ENCODE peak calls at places on chromosomes 2 and 18, in four cellular contexts. J is H1, Z is HepG2, R is GM12878. L is an unnamed sample.

GRCh38 chr18:11500153-11501122 is 109.0 kb upstream of the SLC35G4 start:
- DNase-seq in J (no peak), Z (peak; percentile 98), R (peak; percentile 56), L (peak; percentile 20)

GRCh38 chr2:102425441-102426132 is 2.6 kb downstream of the IL18RAP start:
- DNase-seq in R (no peak), Z (no peak), J (no peak), L (no peak)

GRCh38 chr2:1625281-1626001 is 118.9 kb downstream of the PXDN start:
- DNase-seq in J (peak; percentile 81), Z (no peak), R (no peak), L (peak; percentile 36)

GRCh38 chr2:119531292-119531691 is 7.0 kb upstream of the SCTR start:
- DNase-seq in R (no peak), Z (peak; percentile 47), J (no peak), L (no peak)

GRCh38 chr18:76416935-76417334 is 78.1 kb downstream of the ZNF516 start:
- DNase-seq in Z (no peak), J (peak; percentile 31), R (no peak), L (no peak)

GRCh38 chr2:139600166-139600565 is 820.0 kb upstream of the NXPH2 start:
- DNase-seq in J (no peak), Z (no peak), R (no peak), L (no peak)

GRCh38 chr18:66533693-66534092 is 70.2 kb downstream of the CDH19 start:
- DNase-seq in Z (no peak), R (no peak), J (no peak), L (no peak)

GRCh38 chr2:84781942-84782716 is 98.8 kb downstream of the TRABD2A start:
- DNase-seq in R (no peak), J (no peak), Z (no peak), L (no peak)

GRCh38 chr2:24749069-24749691 is 44.0 kb downstream of the PTRHD1 start:
- DNase-seq in Z (no peak), R (no peak), J (no peak), L (no peak)

GRCh38 chr18:6109743-6110142 is 214.4 kb upstream of the TMEM200C start:
- DNase-seq in R (no peak), Z (no peak), J (no peak), L (no peak)

GRCh38 chr18:55781481-55781957 is 193.5 kb upstream of the TCF4 start:
- DNase-seq in J (peak; percentile 64), Z (no peak), R (no peak), L (peak; percentile 38)

GRCh38 chr2:230758566-230759480 is 46.2 kb downstream of the CAB39 start:
- DNase-seq in R (no peak), J (no peak), Z (no peak), L (no peak)

GRCh38 chr18:43034683-43035500 is 80.6 kb downstream of the RIT2 start:
- DNase-seq in R (no peak), J (no peak), Z (no peak), L (peak; percentile 6)

GRCh38 chr2:149733936-149734685 is 146.5 kb upstream of the MMADHC start:
- DNase-seq in J (no peak), R (no peak), Z (no peak), L (no peak)

GRCh38 chr18:77042583-77042982 is 90.0 kb downstream of the MBP start:
- DNase-seq in Z (no peak), J (no peak), R (no peak), L (no peak)

GRCh38 chr2:205989291-205990071 is 96.5 kb downstream of the INO80D start:
- DNase-seq in Z (peak; percentile 48), R (no peak), J (peak; percentile 43), L (no peak)

GRCh38 chr2:119126650-119127049 is 31.9 kb downstream of the C1QL2 start:
- DNase-seq in Z (peak; percentile 26), R (no peak), J (peak; percentile 90), L (peak; percentile 82)

GRCh38 chr2:209321076-209321475 is 102.8 kb upstream of the MAP2 start:
- DNase-seq in J (no peak), R (no peak), Z (no peak), L (no peak)

GRCh38 chr18:79575891-79576685 is 103.5 kb upstream of the CTDP1 start:
- DNase-seq in J (peak; percentile 49), R (no peak), Z (no peak), L (no peak)

GRCh38 chr2:216918088-216918680 is 58.3 kb upstream of the TNP1 start:
- DNase-seq in R (no peak), Z (no peak), J (no peak), L (no peak)

GRCh38 chr2:86518498-86518897 is 44.7 kb downstream of the CHMP3 start:
- DNase-seq in J (no peak), Z (peak; percentile 39), R (no peak), L (no peak)

GRCh38 chr18:12279781-12280531 is 25.8 kb downstream of the CIDEA start:
- DNase-seq in J (no peak), R (no peak), Z (no peak), L (no peak)

GRCh38 chr2:13193900-13194299 is 477.2 kb downstream of the TRIB2 start:
- DNase-seq in J (no peak), Z (peak; percentile 14), R (peak; percentile 31), L (peak; percentile 16)

GRCh38 chr2:171895781-171896180 is 1.7 kb upstream of the SLC25A12 start:
- DNase-seq in R (no peak), J (no peak), Z (no peak), L (no peak)

GRCh38 chr2:238202326-238203103 is 980 bp downstream of the ILKAP start:
- DNase-seq in Z (no peak), R (no peak), J (no peak), L (no peak)

GRCh38 chr18:67794512-67794911 is 278.0 kb upstream of the DSEL start:
- DNase-seq in Z (no peak), R (no peak), J (no peak), L (no peak)

GRCh38 chr2:237739101-237739500 is 59.5 kb upstream of the RBM44 start:
- DNase-seq in J (no peak), Z (no peak), R (no peak), L (no peak)

GRCh38 chr2:62814132-62814531 is 108.6 kb downstream of the EHBP1 start:
- DNase-seq in J (no peak), Z (no peak), R (no peak), L (no peak)

GRCh38 chr18:63253018-63253417 is 66.6 kb downstream of the BCL2 start:
- DNase-seq in R (no peak), Z (no peak), J (no peak), L (no peak)

GRCh38 chr18:62790836-62791772 is 75.8 kb downstream of the PHLPP1 start:
- DNase-seq in R (no peak), J (no peak), Z (no peak), L (no peak)

GRCh38 chr2:5725794-5726463 is 33.7 kb downstream of the SOX11 start:
- DNase-seq in J (peak; percentile 85), R (no peak), Z (no peak), L (peak; percentile 98)

GRCh38 chr18:36601316-36601715 is 227.5 kb downstream of the TPGS2 start:
- DNase-seq in J (no peak), R (no peak), Z (no peak), L (no peak)

GRCh38 chr18:68482815-68483214 is 232.1 kb downstream of the TMX3 start:
- DNase-seq in J (no peak), R (no peak), Z (no peak), L (no peak)

GRCh38 chr2:8513601-8514273 is 168.1 kb upstream of the ID2 start:
- DNase-seq in Z (no peak), J (no peak), R (no peak), L (no peak)

GRCh38 chr2:8514274-8514662 is 167.6 kb upstream of the ID2 start:
- DNase-seq in J (no peak), Z (no peak), R (no peak), L (no peak)

GRCh38 chr2:8510519-8510918 is 171.3 kb upstream of the ID2 start:
- DNase-seq in R (no peak), Z (no peak), J (no peak), L (no peak)

GRCh38 chr2:8509613-8510012 is 172.2 kb upstream of the ID2 start:
- DNase-seq in Z (no peak), R (no peak), J (no peak), L (no peak)

DNA sequence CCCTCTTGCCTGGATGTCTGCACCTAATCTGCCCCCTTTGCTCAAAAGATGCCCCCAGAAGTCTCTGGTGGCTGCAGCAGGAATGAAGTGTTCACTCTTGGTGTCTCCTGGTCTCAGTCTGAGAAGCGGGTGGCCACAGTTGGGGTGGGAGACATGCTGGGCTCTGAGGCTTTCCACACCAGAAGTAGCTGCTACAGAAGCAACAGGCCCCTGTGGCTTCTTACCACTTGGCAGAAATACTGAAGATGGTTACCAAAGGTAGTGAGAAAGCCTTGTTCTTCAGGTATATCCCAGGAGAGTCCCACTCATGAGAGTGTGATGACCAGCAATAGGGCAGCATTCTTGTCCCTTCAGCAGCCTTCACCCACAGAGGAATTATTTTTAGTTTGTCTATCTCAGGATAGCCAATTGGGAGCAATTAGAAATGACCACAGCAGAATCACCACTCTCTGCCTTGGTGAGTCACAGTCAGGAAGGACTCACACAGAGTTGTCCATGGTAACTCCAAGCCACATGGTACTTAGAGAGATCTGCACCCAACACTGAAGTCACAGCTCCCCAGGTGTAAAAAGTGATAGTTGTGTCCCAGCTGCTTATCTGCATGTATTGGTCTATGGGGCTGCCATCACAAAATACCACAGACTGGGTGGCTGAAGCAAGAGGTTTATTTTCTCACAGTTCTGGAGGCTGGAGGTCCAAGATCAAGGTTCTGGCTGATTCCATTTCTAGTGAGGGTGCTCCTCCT is 169.8 kb upstream of the ID2 start:
- DNase-seq in R (no peak), J (no peak), Z (no peak), L (no peak)
- TF ChIP-seq YY1 in R (no peak), J (no peak), Z (no peak), L (no peak)

DNA sequence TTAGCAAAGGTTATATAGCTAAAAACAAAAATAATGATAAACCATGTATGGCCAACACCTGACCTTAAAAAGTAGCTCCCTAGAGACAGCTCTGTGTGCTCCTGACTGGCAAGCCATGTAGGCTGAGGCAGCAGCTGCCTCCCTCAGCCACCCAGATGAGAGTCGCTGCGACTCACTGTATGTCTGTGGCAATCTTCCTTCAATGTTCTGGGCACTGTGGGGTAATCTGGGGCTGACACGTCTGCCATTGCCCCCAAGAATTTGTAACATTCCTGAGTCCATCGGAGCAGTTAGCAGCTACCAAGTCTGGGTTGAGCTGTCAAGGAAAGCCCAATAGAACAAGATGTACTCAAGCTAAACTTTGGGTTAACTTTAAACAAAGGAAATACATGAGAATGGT is 106.4 kb upstream of the DAPL1 start:
- DNase-seq in J (no peak), Z (no peak), R (no peak), L (no peak)
- TF ChIP-seq ZNF274 in J (no peak), Z (no peak), R (no peak), L (no peak)

DNA sequence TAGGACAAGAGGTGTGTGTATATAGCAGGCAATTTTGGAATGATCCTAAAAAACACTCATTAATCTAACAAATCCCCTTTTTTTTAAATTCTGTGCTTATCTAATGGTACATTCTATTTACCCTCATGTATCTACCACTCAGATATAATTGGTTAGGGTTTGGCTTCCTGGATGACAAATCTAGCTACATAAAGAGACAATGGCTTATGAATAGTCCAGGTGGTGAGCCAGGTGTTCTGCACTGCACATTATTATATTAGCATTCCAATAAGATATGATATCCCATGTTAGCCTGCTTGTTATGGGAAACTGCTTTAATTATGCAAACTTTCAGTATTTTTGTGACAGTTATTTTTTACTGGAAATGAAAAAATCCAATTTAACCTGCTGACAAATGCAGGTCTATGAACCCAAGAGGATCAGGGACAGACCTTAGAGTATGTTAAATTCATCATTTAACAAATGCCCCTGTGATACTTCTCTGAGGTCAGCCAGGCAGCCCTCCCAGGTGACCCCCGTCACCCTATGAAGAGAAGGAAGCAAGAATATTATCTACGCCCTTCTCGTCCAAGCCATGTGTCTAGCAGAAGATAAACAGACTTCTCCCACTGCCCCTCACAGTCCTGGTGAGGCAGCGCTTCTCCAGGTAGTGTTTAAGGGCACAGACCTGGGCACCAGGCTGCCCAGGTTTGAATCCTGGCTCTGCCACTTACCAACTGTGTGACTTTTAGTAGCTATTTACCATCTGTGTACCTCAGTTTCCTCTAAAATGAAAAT is 83.0 kb downstream of the ADD2 start:
- DNase-seq in J (no peak), R (no peak), Z (no peak), L (no peak)
- TF ChIP-seq SUZ12 in J (no peak), R (no peak), Z (no peak), L (no peak)

GRCh38 chr2:199456383-199457146 is 1.2 kb downstream of the SATB2 start:
- DNase-seq in R (no peak), J (no peak), Z (no peak), L (no peak)
- TF ChIP-seq YY1 in R (no peak), J (no peak), Z (no peak), L (no peak)